ENCODE peak calls at places on chromosome 19, in five cellular contexts. T is choroid plexus epithelial cell, H is left ventricle myocardium inferior, W is upper lobe of right lung, V is psoas muscle. I is an unnamed sample.
A peak's percentile ranks its signal among the peaks of the same experiment; 100 is the strongest.

GRCh38 chr19:15280915-15281683 is 48.9 kb upstream of the EPHX3 start:
- DNase-seq in T (peak; percentile 93), H (peak; percentile 91), W (peak; percentile 86), V (peak; percentile 91), I (no peak)

GRCh38 chr19:13579388-13580060 is 73.2 kb upstream of the CACNA1A start:
- DNase-seq in T (no peak), H (no peak), W (no peak), V (no peak), I (no peak)

GRCh38 chr19:6214881-6215541 is 64.8 kb downstream of the MLLT1 start:
- DNase-seq in T (no peak), H (no peak), W (peak; percentile 65), V (peak; percentile 13), I (peak; percentile 84)

GRCh38 chr19:12353375-12353774 is 12.1 kb downstream of the ZNF442 start:
- DNase-seq in T (no peak), H (no peak), W (no peak), V (no peak), I (no peak)

GRCh38 chr19:41999071-41999877 is 5.2 kb upstream of the ATP1A3 start:
- DNase-seq in T (no peak), H (no peak), W (no peak), V (no peak), I (no peak)

GRCh38 chr19:16876904-16877361 is 11.9 kb upstream of the F2RL3 start:
- DNase-seq in T (peak; percentile 73), H (no peak), W (no peak), V (no peak), I (no peak)

GRCh38 chr19:11699931-11700794 is 38.6 kb downstream of the ZNF823 start:
- DNase-seq in T (peak; percentile 69), H (no peak), W (no peak), V (no peak), I (no peak)

GRCh38 chr19:33403221-33403972 is 29.9 kb downstream of the CEBPG start:
- DNase-seq in T (peak; percentile 15), H (no peak), W (peak; percentile 82), V (peak; percentile 7), I (peak; percentile 85)

GRCh38 chr19:41691268-41691970 is 3.3 kb upstream of the CEACAM7 start:
- DNase-seq in T (peak; percentile 15), H (no peak), W (peak; percentile 63), V (no peak), I (no peak)

GRCh38 chr19:48722196-48722708 is 2.7 kb upstream of the MAMSTR start:
- DNase-seq in T (no peak), H (no peak), W (no peak), V (no peak), I (no peak)

GRCh38 chr19:47608908-47609879 is at the start of gene BICRA:
- DNase-seq in T (peak; percentile 88), H (peak; percentile 86), W (peak; percentile 94), V (peak; percentile 89), I (no peak)

GRCh38 chr19:53102701-53103140 is 501 bp downstream of the ZNF160 start:
- DNase-seq in T (peak; percentile 60), H (peak; percentile 40), W (peak; percentile 67), V (peak; percentile 39), I (no peak)

GRCh38 chr19:7554990-7555864 is 19.7 kb downstream of the PNPLA6 start:
- DNase-seq in T (no peak), H (no peak), W (peak; percentile 74), V (no peak), I (no peak)

GRCh38 chr19:6479836-6480398 is 1.7 kb downstream of the DENND1C start:
- DNase-seq in T (no peak), H (no peak), W (no peak), V (no peak), I (no peak)

GRCh38 chr19:55802281-55802680 is 29.5 kb downstream of the NLRP11 start:
- DNase-seq in T (no peak), H (no peak), W (no peak), V (no peak), I (no peak)

GRCh38 chr19:1567116-1567847 is 843 bp downstream of the MEX3D start:
- DNase-seq in T (no peak), H (peak; percentile 47), W (peak; percentile 74), V (no peak), I (no peak)

GRCh38 chr19:47713046-47714021 is at the start of gene EHD2:
- DNase-seq in T (peak; percentile 81), H (peak; percentile 77), W (peak; percentile 86), V (peak; percentile 77), I (no peak)

GRCh38 chr19:33569822-33570221 is 48.2 kb upstream of the PEPD start:
- DNase-seq in T (no peak), H (no peak), W (no peak), V (no peak), I (no peak)

GRCh38 chr19:35388277-35389054 is 17.6 kb downstream of the GPR42 start:
- DNase-seq in T (peak; percentile 7), H (no peak), W (no peak), V (no peak), I (no peak)

GRCh38 chr19:703651-704446 is 4.9 kb upstream of the PALM start:
- DNase-seq in T (peak; percentile 71), H (peak; percentile 77), W (peak; percentile 90), V (peak; percentile 83), I (no peak)

GRCh38 chr19:33558846-33559245 is 37.3 kb upstream of the PEPD start:
- DNase-seq in T (no peak), H (no peak), W (peak; percentile 26), V (no peak), I (peak; percentile 41)

GRCh38 chr19:39001016-39001415 is 25.5 kb upstream of the FBXO17 start:
- DNase-seq in T (no peak), H (no peak), W (no peak), V (no peak), I (no peak)

GRCh38 chr19:15421726-15422260 is 3.0 kb upstream of the AKAP8L start:
- DNase-seq in T (no peak), H (peak; percentile 67), W (no peak), V (peak; percentile 50), I (no peak)

GRCh38 chr19:15194938-15195337 is 5.9 kb downstream of the NOTCH3 start:
- DNase-seq in T (no peak), H (no peak), W (peak; percentile 76), V (no peak), I (no peak)

GRCh38 chr19:33206261-33207039 is 12.3 kb downstream of the LRP3 start:
- DNase-seq in T (no peak), H (no peak), W (no peak), V (no peak), I (no peak)

GRCh38 chr19:5967994-5968430 is 9.9 kb downstream of the RANBP3 start:
- DNase-seq in T (peak; percentile 92), H (peak; percentile 52), W (no peak), V (peak; percentile 46), I (no peak)

GRCh38 chr19:29741776-29742175 is 26.7 kb upstream of the C19orf12 start:
- DNase-seq in T (no peak), H (no peak), W (peak; percentile 10), V (no peak), I (no peak)

GRCh38 chr19:29743681-29744080 is 28.6 kb upstream of the C19orf12 start:
- DNase-seq in T (no peak), H (no peak), W (peak; percentile 3), V (no peak), I (no peak)

GRCh38 chr19:29741226-29741625 is 26.2 kb upstream of the C19orf12 start:
- DNase-seq in T (no peak), H (no peak), W (peak; percentile 39), V (no peak), I (peak; percentile 54)

GRCh38 chr19:29748996-29749395 is 33.9 kb upstream of the C19orf12 start:
- DNase-seq in T (no peak), H (no peak), W (no peak), V (no peak), I (no peak)

DNA sequence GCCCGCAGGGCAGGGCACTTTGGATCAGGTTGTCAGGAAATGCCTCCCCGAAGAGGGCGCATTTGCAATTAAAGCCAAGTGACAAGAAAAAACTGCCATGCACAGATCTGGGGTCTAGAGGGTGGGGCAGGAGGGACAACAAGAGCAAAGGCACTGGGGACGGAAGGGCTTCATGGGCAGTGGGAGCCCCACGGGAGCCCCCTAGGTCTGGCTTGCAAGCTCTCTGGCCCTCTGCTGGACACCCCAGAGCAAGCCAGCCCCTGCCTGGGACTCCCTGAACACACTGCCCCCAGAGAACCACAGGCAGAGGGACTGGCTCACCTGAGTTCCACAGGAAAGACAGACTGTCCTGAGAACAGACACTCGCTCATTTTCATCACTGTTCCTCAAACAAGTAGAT is 30.2 kb upstream of the C19orf12 start:
- DNase-seq in T (peak; percentile 10), H (no peak), W (no peak), V (no peak), I (peak; percentile 81)
- TF ChIP-seq CTCF in T (peak; percentile 39), H (peak; percentile 14), W (no peak), V (no peak), I (peak; percentile 38)

GRCh38 chr19:54448037-54448773 is 794 bp upstream of the LENG8 start:
- DNase-seq in T (peak; percentile 56), H (peak; percentile 52), W (peak; percentile 81), V (peak; percentile 57), I (peak; percentile 91)
- TF ChIP-seq CTCF in T (no peak), H (no peak), W (no peak), V (no peak), I (peak; percentile 33)

DNA sequence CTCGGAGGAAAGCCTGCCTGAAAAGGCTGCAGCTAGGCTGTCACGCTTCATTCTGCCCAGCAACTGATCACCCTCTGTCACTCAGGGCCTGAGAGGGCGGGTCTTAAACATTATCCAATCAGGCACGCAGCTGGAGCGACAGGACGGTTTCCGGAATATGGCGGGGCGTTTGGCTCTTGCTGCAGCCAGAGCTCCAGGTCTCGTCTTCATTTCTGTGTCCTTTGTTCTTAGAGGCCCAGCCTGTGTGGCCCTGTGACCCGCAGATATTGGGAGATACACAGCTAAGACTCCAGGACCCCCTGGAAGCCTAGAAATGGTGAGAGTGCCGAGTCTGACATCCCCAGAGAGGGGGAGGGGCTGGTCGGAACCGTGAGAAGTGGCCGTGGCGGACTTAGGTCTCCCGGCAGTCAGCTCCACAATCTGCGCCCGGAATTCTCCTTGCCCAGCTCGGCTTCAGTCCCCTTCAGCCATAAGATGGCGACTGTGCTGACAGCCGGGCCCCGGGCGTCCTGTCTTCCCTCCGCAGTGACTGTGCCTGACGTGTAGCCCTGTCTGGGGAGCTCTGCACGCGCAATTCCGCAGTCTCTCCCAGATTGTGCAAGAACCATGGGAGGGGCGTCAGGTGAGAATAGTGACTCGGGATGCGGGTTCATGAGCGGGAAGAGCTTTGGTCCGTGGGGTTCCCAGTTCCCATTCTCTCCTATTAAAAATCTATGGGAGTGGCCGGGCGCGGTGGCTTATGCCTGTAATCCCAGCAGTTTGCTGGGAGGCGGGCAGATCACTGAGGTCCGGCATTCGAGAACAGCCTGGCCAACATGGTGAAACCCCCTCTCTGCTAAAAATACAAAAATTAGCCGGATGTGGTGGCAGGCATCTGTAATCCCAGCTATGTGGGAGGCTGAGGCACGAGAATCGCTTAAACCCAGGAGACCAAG is at the start of gene ZNF429:
- DNase-seq in T (peak; percentile 97), H (peak; percentile 92), W (peak; percentile 92), V (peak; percentile 91), I (no peak)
- TF ChIP-seq CTCF in T (peak; percentile 14), H (peak; percentile 40), W (no peak), V (no peak), I (peak; percentile 57)

GRCh38 chr19:40524655-40525054 is 52.0 kb upstream of the SHKBP1 start:
- DNase-seq in T (no peak), H (no peak), W (no peak), V (no peak), I (no peak)

GRCh38 chr19:40519352-40520322 is 52.8 kb downstream of the SPTBN4 start:
- DNase-seq in T (peak; percentile 44), H (no peak), W (peak; percentile 76), V (no peak), I (no peak)

GRCh38 chr19:40524133-40524549 is 52.5 kb upstream of the SHKBP1 start:
- DNase-seq in T (no peak), H (no peak), W (no peak), V (no peak), I (no peak)

GRCh38 chr19:40523322-40524047 is 53.2 kb upstream of the SHKBP1 start:
- DNase-seq in T (peak; percentile 73), H (peak; percentile 36), W (peak; percentile 83), V (peak; percentile 49), I (no peak)

GRCh38 chr19:40521276-40521675 is 54.5 kb downstream of the SPTBN4 start:
- DNase-seq in T (peak; percentile 53), H (no peak), W (no peak), V (no peak), I (no peak)
- TF ChIP-seq CTCF in T (peak; percentile 57), H (peak; percentile 41), W (peak; percentile 28), V (peak; percentile 28), I (peak; percentile 70)

I was measured in chondrocyte.